ENCODE peak calls at places on chromosomes 12 and 14, in four cellular contexts. B is EL; K is amygdala; J is naive thymus-derived CD8-positive, alpha-beta T cell. O is an unnamed sample.

GRCh38 chr14:48973136-48973535 is 613.0 kb downstream of the RPS29 start:
- DNase-seq in B (no peak), K (no peak), J (no peak), O (no peak)

GRCh38 chr12:110545812-110546211 is 37.3 kb downstream of the PPTC7 start:
- DNase-seq in B (peak), K (no peak), J (no peak), O (no peak)

GRCh38 chr12:132078190-132078589 is 65.9 kb downstream of the DDX51 start:
- DNase-seq in B (peak), K (no peak), J (no peak), O (no peak)

GRCh38 chr14:102591372-102591943 is 991 bp upstream of the RCOR1 start:
- DNase-seq in B (peak), K (peak), J (no peak), O (peak)

GRCh38 chr12:64221656-64222010 is 463 bp downstream of the KICS2 start:
- DNase-seq in B (peak), K (peak), J (peak), O (peak)

GRCh38 chr12:69719336-69720316 is 19.0 kb upstream of the RAB3IP start:
- DNase-seq in B (peak), K (no peak), J (no peak), O (no peak)

GRCh38 chr12:1797011-1797901 is 23.1 kb upstream of the LRTM2 start:
- DNase-seq in B (no peak), K (no peak), J (peak), O (peak)

GRCh38 chr12:55993454-55993853 is 3.6 kb upstream of the SUOX start:
- DNase-seq in B (no peak), K (no peak), J (no peak), O (no peak)

GRCh38 chr12:2291182-2291832 is 238.5 kb downstream of the CACNA1C start:
- DNase-seq in B (no peak), K (no peak), J (no peak), O (no peak)

GRCh38 chr14:36256131-36256801 is 64.2 kb downstream of the MBIP start:
- DNase-seq in B (no peak), K (no peak), J (no peak), O (no peak)

GRCh38 chr14:71550367-71550766 is 381.9 kb upstream of the RGS6 start:
- DNase-seq in B (no peak), K (no peak), J (no peak), O (no peak)

GRCh38 chr14:83757896-83758295 is 1772.0 kb upstream of the FLRT2 start:
- DNase-seq in B (peak), K (no peak), J (no peak), O (no peak)

GRCh38 chr12:122795807-122796206 is 21.4 kb downstream of the CCDC62 start:
- DNase-seq in B (no peak), K (no peak), J (no peak), O (no peak)

GRCh38 chr12:92796650-92797049 is 93.9 kb downstream of the PLEKHG7 start:
- DNase-seq in B (peak), K (no peak), J (no peak), O (no peak)

GRCh38 chr12:89370850-89371249 is 18.5 kb upstream of the DUSP6 start:
- DNase-seq in B (peak), K (no peak), J (no peak), O (no peak)

GRCh38 chr12:13044859-13045384 is 741 bp downstream of the FAM234B start:
- DNase-seq in B (peak), K (no peak), J (no peak), O (no peak)

GRCh38 chr14:96117101-96117897 is 78.1 kb downstream of the C14orf132 start:
- DNase-seq in B (no peak), K (peak), J (no peak), O (no peak)

GRCh38 chr12:72025524-72025923 is 86.9 kb downstream of the TPH2 start:
- DNase-seq in B (no peak), K (no peak), J (no peak), O (no peak)

GRCh38 chr12:89040146-89040964 is 311.9 kb downstream of the DUSP6 start:
- DNase-seq in B (no peak), K (no peak), J (peak), O (no peak)

GRCh38 chr14:92785601-92786426 is 8.3 kb upstream of the GOLGA5 start:
- DNase-seq in B (peak), K (no peak), J (no peak), O (no peak)

GRCh38 chr14:90645842-90646443 is 170.3 kb downstream of the TTC7B start:
- DNase-seq in B (peak), K (no peak), J (no peak), O (no peak)

GRCh38 chr14:24145700-24146621 is at the start of gene PSME2:
- DNase-seq in B (no peak), K (no peak), J (no peak), O (no peak)

GRCh38 chr14:75654127-75654732 is 6.4 kb downstream of the ERG28 start:
- DNase-seq in B (peak), K (peak), J (peak), O (peak)

GRCh38 chr14:44846232-44846824 is 115.4 kb downstream of the KLHL28 start:
- DNase-seq in B (peak), K (no peak), J (no peak), O (no peak)

GRCh38 chr12:55682087-55682796 is 25.5 kb downstream of the ITGA7 start:
- DNase-seq in B (no peak), K (no peak), J (no peak), O (peak)

GRCh38 chr12:93773122-93773871 is 96.1 kb downstream of the CRADD start:
- DNase-seq in B (peak), K (no peak), J (peak), O (no peak)

GRCh38 chr12:6548556-6549378 is 7.1 kb downstream of the IFFO1 start:
- DNase-seq in B (peak), K (no peak), J (no peak), O (no peak)

GRCh38 chr12:106282457-106283097 is 20.0 kb upstream of the TCP11L2 start:
- DNase-seq in B (peak), K (no peak), J (peak), O (no peak)

GRCh38 chr12:101663298-101663697 is 34.1 kb upstream of the CHPT1 start:
- DNase-seq in B (no peak), K (no peak), J (no peak), O (no peak)